ENCODE peak calls at places on chromosomes 11 and 22, in five cellular contexts. W is GM20000, A is mammary epithelial cell, K is endothelial cell, F is cardiac fibroblast. L is an unnamed sample.

GRCh38 chr11:110199184-110199981 is 97.0 kb downstream of the RDX start:
- DNase-seq in K (no peak), A (peak), W (no peak), F (peak), L (no peak)

GRCh38 chr22:30605449-30606110 is 1.4 kb upstream of the TCN2 start:
- DNase-seq in K (peak), W (peak), A (peak), F (peak), L (no peak)

GRCh38 chr22:22721681-22722309 is 77.4 kb downstream of the GGTLC2 start:
- DNase-seq in F (peak), A (peak), W (peak), K (no peak), L (peak)

GRCh38 chr22:47591016-47591415 is 828.6 kb downstream of the TBC1D22A start:
- DNase-seq in A (no peak), W (no peak), K (no peak), F (no peak), L (no peak)

GRCh38 chr11:2890466-2891241 is 5.1 kb upstream of the CDKN1C start:
- DNase-seq in K (no peak), W (no peak), A (no peak), F (peak), L (peak)

GRCh38 chr11:115630109-115630700 is 126.0 kb upstream of the CADM1 start:
- DNase-seq in W (no peak), F (no peak), K (no peak), A (no peak), L (no peak)

GRCh38 chr11:119855066-119855465 is 126.1 kb upstream of the NECTIN1 start:
- DNase-seq in W (no peak), F (no peak), A (no peak), K (no peak), L (no peak)

GRCh38 chr11:103047837-103048236 is 44.1 kb downstream of the DCUN1D5 start:
- DNase-seq in F (no peak), A (no peak), K (no peak), W (no peak), L (no peak)

DNA sequence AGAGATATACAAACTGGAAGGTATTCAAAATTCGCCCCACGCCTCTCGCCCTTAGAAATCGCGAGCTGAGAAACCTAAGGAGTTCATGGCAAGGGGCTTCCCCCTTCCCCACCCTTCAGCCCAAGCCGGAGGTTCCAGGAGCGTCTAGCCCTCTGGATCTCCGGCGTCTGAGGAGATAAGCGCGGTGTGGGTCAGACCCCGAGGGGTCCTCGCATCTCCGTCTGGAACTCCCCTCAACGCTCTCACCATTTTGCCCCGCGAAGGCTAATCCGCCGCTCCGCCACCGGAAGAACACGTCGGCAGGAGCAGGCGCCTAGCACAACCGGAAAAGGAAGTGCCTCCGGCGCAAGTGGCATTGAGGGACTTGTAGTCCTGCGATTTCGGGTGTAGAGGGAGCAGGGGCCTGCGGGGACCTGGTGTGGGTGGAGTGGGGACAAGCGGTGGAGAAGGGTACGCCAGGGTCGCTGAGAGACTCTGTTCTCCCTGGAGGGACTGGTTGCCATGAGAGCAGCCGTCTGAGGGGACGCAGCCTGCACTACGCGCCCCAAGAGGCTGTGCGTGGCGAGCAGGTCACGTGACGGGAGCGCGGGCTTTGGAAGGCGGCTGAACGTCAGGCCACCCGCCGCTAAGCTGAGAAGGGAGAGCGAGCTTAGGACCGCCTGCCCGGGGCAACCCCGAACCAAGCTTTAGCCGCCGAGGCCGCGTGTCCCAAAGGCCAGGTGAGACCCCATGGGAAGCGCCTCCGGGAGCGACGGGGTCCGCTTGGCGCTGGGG is at the start of the genes FEN1 and TMEM258:
- DNase-seq in K (peak), A (peak), F (peak), W (peak), L (peak)
- TF ChIP-seq CTCF in K (no peak), A (no peak), F (no peak), W (no peak), L (no peak)

GRCh38 chr11:69984457-69985261 is 93.5 kb upstream of the ANO1 start:
- DNase-seq in W (no peak), K (peak), A (no peak), F (no peak), L (no peak)

GRCh38 chr11:69983571-69983877 is 94.6 kb upstream of the ANO1 start:
- DNase-seq in W (no peak), F (no peak), A (no peak), K (no peak), L (no peak)

GRCh38 chr11:69981119-69981770 is 96.9 kb upstream of the ANO1 start:
- DNase-seq in F (no peak), A (no peak), W (no peak), K (no peak), L (no peak)

GRCh38 chr11:69983897-69984438 is 94.1 kb upstream of the ANO1 start:
- DNase-seq in W (no peak), F (no peak), K (no peak), A (no peak), L (no peak)

GRCh38 chr11:69982675-69983570 is 95.2 kb upstream of the ANO1 start:
- DNase-seq in F (no peak), W (no peak), K (no peak), A (no peak), L (no peak)
- TF ChIP-seq CTCF in F (no peak), W (no peak), K (no peak), A (no peak), L (no peak)

GRCh38 chr11:69000831-69001245 is 12.2 kb downstream of the MRGPRF start:
- DNase-seq in K (no peak), W (no peak), F (peak), A (peak), L (peak)
- TF ChIP-seq CTCF in K (peak), W (no peak), F (peak), A (peak), L (peak)

DNA sequence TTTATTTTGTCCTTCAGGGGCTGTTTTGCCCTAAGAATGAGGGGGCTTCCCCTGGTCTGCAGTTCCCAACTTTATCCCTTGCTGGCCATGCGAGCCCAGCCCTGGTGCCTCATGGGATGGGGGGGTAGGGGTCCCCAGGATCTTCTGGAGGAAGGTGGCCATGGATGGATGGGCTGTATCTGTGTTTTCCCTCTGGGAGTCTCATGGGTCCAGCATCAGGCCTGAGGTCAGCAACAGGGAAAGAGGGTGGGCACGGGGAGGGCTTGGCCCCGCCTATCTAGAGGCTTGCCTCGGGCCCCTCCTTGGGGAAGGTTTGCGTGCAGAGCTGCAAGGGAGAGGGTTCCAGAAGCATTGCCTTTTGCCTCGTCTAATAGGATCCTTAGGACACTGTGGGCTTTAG is 10.8 kb upstream of the ADORA2A start:
- DNase-seq in A (no peak), K (no peak), F (no peak), W (no peak), L (no peak)
- TF ChIP-seq CTCF in A (no peak), K (no peak), F (no peak), W (no peak), L (no peak)

GRCh38 chr11:71251761-71252433 is 480 bp downstream of the SHANK2 start:
- DNase-seq in W (peak), A (no peak), K (peak), F (peak), L (no peak)
- TF ChIP-seq CTCF in W (no peak), A (no peak), K (peak), F (no peak), L (peak)